ENCODE peak calls at places on chromosomes 1 and 21, in eight cellular contexts. S is upper lobe of right lung, P is neuronal stem cell, R is H9, G is Panc1, K is GM23248, Y is keratinocyte, Q is brain microvascular endothelial cell. V is an unnamed sample.

GRCh38 chr1:47276850-47277249 is 37.1 kb downstream of the STIL start:
- DNase-seq in S (no peak), P (no peak), R (no peak), G (no peak), K (no peak), Y (no peak), Q (no peak), V (no peak)

GRCh38 chr1:30695481-30695880 is 27.9 kb downstream of the MATN1 start:
- DNase-seq in S (no peak), P (no peak), R (no peak), G (no peak), K (peak), Y (no peak), Q (no peak), V (no peak)

GRCh38 chr1:109770331-109771095 is 6.8 kb upstream of the EPS8L3 start:
- DNase-seq in S (peak), P (no peak), R (no peak), G (no peak), K (no peak), Y (no peak), Q (no peak), V (no peak)

GRCh38 chr1:207421078-207421477 is 33.0 kb upstream of the CR2 start:
- DNase-seq in S (no peak), P (no peak), R (no peak), G (no peak), K (no peak), Y (no peak), Q (no peak), V (no peak)

GRCh38 chr1:86419277-86419903 is 4.6 kb upstream of the CLCA2 start:
- DNase-seq in S (no peak), P (no peak), R (no peak), G (no peak), K (peak), Y (no peak), Q (peak), V (no peak)

GRCh38 chr1:21703318-21703963 is 34.3 kb upstream of the RAP1GAP start:
- DNase-seq in S (no peak), P (no peak), R (no peak), G (no peak), K (peak), Y (no peak), Q (peak), V (no peak)

GRCh38 chr1:64282353-64282752 is 78.9 kb downstream of the UBE2U start:
- DNase-seq in S (no peak), P (no peak), R (no peak), G (no peak), K (no peak), Y (no peak), Q (no peak), V (no peak)

GRCh38 chr1:29122987-29123870 is 474 bp downstream of the TMEM200B start:
- DNase-seq in S (no peak), P (peak), R (no peak), G (no peak), K (peak), Y (no peak), Q (no peak), V (no peak)

GRCh38 chr1:213973129-213973528 is 14.6 kb upstream of the PROX1 start:
- DNase-seq in S (no peak), P (no peak), R (no peak), G (no peak), K (no peak), Y (no peak), Q (no peak), V (no peak)

GRCh38 chr21:36909901-36910561 is 56.4 kb downstream of the HLCS start:
- DNase-seq in S (no peak), P (no peak), R (no peak), G (peak), K (peak), Y (peak), Q (peak), V (peak)

GRCh38 chr21:42220138-42220701 is 1.3 kb downstream of the ABCG1 start:
- DNase-seq in S (no peak), P (peak), R (peak), G (peak), K (peak), Y (peak), Q (peak), V (peak)

GRCh38 chr1:203268901-203269653 is 36.2 kb upstream of the BTG2 start:
- DNase-seq in S (no peak), P (peak), R (peak), G (peak), K (peak), Y (no peak), Q (peak), V (no peak)

GRCh38 chr1:205042911-205043806 is at the start of gene CNTN2:
- DNase-seq in S (no peak), P (no peak), R (peak), G (no peak), K (peak), Y (no peak), Q (no peak), V (no peak)

GRCh38 chr1:118158918-118159317 is 26.1 kb downstream of the SPAG17 start:
- DNase-seq in S (no peak), P (no peak), R (no peak), G (no peak), K (peak), Y (peak), Q (peak), V (no peak)

GRCh38 chr1:1011388-1011949 is 1.8 kb upstream of the ISG15 start:
- DNase-seq in S (no peak), P (no peak), R (no peak), G (no peak), K (no peak), Y (no peak), Q (no peak), V (no peak)

GRCh38 chr1:222372221-222372620 is 175.7 kb downstream of the HHIPL2 start:
- DNase-seq in S (no peak), P (no peak), R (no peak), G (no peak), K (peak), Y (no peak), Q (no peak), V (no peak)

GRCh38 chr1:28104866-28105467 is 16.6 kb upstream of the EYA3 start:
- DNase-seq in S (no peak), P (peak), R (peak), G (no peak), K (peak), Y (peak), Q (peak), V (no peak)

GRCh38 chr1:225654688-225655508 is 2.0 kb upstream of the ENAH start:
- DNase-seq in S (no peak), P (no peak), R (no peak), G (no peak), K (no peak), Y (no peak), Q (no peak), V (no peak)

GRCh38 chr1:225660544-225660946 is 7.6 kb upstream of the ENAH start:
- DNase-seq in S (no peak), P (no peak), R (no peak), G (no peak), K (no peak), Y (no peak), Q (no peak), V (no peak)

GRCh38 chr1:225658041-225658440 is 5.1 kb upstream of the ENAH start:
- DNase-seq in S (no peak), P (no peak), R (no peak), G (no peak), K (peak), Y (no peak), Q (no peak), V (no peak)

GRCh38 chr1:225655509-225656258 is 2.8 kb upstream of the ENAH start:
- DNase-seq in S (no peak), P (no peak), R (no peak), G (peak), K (peak), Y (peak), Q (peak), V (peak)

GRCh38 chr1:225657462-225657989 is 4.6 kb upstream of the ENAH start:
- DNase-seq in S (no peak), P (no peak), R (no peak), G (no peak), K (peak), Y (no peak), Q (peak), V (peak)
- H3K27ac ChIP-seq in S (no peak), P (no peak), R (no peak), G (peak), K (peak), Y (peak), Q (peak), V (peak)

DNA sequence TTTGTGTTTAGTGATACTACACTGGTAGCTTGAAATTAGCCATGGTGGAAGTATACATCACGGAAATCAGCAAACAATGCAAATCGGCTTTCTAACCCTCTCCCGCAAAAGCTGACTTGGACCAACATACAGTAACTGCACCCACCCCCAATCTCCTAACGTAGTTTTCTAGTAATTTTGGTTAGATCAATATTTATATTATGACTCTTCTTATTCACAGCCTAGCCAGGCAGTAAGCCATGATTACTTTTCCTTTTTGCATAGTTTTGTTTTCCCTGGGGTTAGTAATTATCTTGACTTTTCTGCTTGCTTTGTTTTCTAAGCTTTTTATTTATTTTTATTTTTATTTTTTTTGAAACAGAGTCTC is 11.1 kb downstream of the SEMA4A start:
- DNase-seq in S (no peak), P (no peak), R (no peak), G (no peak), K (no peak), Y (no peak), Q (no peak), V (no peak)
- H3K27ac ChIP-seq in S (no peak), P (no peak), R (no peak), G (no peak), K (no peak), Y (no peak), Q (no peak), V (no peak)

DNA sequence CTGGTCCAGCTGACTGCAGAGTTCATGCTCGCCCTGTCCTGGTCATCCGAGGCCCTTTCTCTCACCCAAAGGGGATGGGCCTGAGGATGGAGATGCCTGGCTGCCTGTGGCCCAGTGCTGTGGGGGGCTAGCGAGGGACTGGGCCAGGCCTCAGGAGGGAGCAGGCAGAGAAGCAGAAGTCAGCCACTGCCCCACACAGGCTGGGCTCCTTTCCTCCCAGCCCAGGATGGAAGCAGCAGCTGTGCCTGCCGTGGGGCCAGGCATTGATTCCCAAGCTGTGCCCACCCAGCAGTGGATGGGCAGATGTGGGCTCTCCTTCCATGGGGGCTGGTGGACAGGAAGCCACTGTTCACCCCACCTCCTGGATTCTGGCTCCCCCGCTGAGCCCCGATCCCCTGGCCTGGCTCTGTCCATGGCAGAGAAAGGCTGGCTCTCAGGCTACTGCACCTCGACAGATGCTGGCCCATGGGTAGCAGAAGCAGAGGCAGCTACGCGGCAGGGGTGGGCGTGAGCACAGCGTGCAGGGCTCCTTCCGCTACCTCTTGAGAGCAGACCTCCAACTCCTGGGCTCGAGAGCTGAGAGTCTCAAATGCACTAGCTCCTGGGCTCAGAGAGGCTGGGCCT is 24.6 kb downstream of the RUNX3 start:
- DNase-seq in S (peak), P (no peak), R (peak), G (no peak), K (no peak), Y (no peak), Q (no peak), V (no peak)
- H3K27ac ChIP-seq in S (no peak), P (no peak), R (no peak), G (no peak), K (no peak), Y (no peak), Q (no peak), V (no peak)

DNA sequence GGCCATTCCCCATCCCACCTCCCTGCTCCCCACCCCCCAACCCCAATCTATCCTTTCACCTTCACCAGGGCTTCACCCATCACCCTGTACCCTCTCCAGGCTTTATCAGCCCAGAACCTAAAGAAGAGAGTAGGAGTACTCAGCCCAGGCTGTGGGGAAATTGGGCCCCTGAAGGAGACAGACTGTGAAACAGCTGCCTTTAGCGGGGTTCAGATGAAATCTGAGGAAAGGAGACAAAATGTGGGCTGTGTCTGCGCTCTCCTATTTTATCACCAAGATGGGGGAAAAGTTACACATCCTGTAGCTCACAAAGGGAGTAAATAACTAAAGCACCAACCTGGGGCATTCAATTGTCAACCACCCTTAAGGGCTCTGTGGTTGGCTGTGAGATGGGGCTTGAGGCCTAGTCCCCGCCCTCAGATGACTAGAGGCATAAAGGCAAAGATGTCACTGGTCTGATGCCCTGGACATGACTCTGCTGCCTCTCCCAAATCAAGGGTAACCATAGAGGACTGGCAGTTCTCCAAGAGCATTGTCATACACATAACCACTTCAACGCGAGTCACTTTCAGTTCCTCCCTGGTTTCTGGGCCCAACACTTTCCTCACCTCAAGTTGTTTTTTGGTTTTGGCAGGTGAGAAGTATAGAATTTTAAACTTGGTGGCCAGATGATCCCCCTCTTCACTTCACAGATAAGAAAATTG is 30.0 kb downstream of the SLC27A3 start:
- DNase-seq in S (peak), P (no peak), R (no peak), G (peak), K (peak), Y (peak), Q (peak), V (peak)
- H3K27ac ChIP-seq in S (peak), P (no peak), R (no peak), G (peak), K (peak), Y (peak), Q (peak), V (peak)

V was measured in epithelial cell of prostate.